ENCODE peak calls at places on chromosome 7, in eight cellular contexts. One of them, this sample, is unnamed.

GRCh38 chr7:24406053-24406561 is 122.1 kb downstream of the NPY start:
- DNase-seq in H54: no peak
- DNase-seq in spleen: no peak
- DNase-seq in stomach: no peak
- DNase-seq in GM12891: no peak
- DNase-seq in GM12892: no peak
- DNase-seq in uterus: no peak
- DNase-seq in transverse colon: no peak
- DNase-seq in this sample: no peak

GRCh38 chr7:30908681-30909080 is 3.0 kb upstream of the AQP1 start:
- DNase-seq in H54: no peak
- DNase-seq in spleen: no peak
- DNase-seq in stomach: no peak
- DNase-seq in GM12891: no peak
- DNase-seq in GM12892: no peak
- DNase-seq in uterus: no peak
- DNase-seq in transverse colon: no peak
- DNase-seq in this sample: no peak

GRCh38 chr7:44969049-44969700 is 9.6 kb downstream of the MYO1G start:
- DNase-seq in H54: no peak
- DNase-seq in spleen: peak; percentile 61
- DNase-seq in stomach: no peak
- DNase-seq in GM12891: no peak
- DNase-seq in GM12892: no peak
- DNase-seq in uterus: no peak
- DNase-seq in transverse colon: peak; percentile 1
- DNase-seq in this sample: no peak

GRCh38 chr7:70621954-70622596 is 509.9 kb upstream of the GALNT17 start:
- DNase-seq in H54: no peak
- DNase-seq in spleen: no peak
- DNase-seq in stomach: no peak
- DNase-seq in GM12891: no peak
- DNase-seq in GM12892: no peak
- DNase-seq in uterus: no peak
- DNase-seq in transverse colon: no peak
- DNase-seq in this sample: no peak

GRCh38 chr7:44622342-44623151 is 16.1 kb downstream of the OGDH start:
- DNase-seq in H54: peak; percentile 27
- DNase-seq in spleen: no peak
- DNase-seq in stomach: no peak
- DNase-seq in GM12891: no peak
- DNase-seq in GM12892: no peak
- DNase-seq in uterus: no peak
- DNase-seq in transverse colon: no peak
- DNase-seq in this sample: peak; percentile 72

GRCh38 chr7:102236592-102237287 is 49.9 kb upstream of the SH2B2 start:
- DNase-seq in H54: peak; percentile 90
- DNase-seq in spleen: peak; percentile 81
- DNase-seq in stomach: peak; percentile 68
- DNase-seq in GM12891: peak; percentile 85
- DNase-seq in GM12892: peak; percentile 82
- DNase-seq in uterus: peak; percentile 70
- DNase-seq in transverse colon: peak; percentile 67
- DNase-seq in this sample: peak; percentile 70

GRCh38 chr7:116522247-116522646 is 2.6 kb upstream of the CAV1 start:
- DNase-seq in H54: peak; percentile 30
- DNase-seq in spleen: no peak
- DNase-seq in stomach: no peak
- DNase-seq in GM12891: no peak
- DNase-seq in GM12892: no peak
- DNase-seq in uterus: no peak
- DNase-seq in transverse colon: no peak
- DNase-seq in this sample: no peak

GRCh38 chr7:94848992-94849576 is 58.3 kb upstream of the PPP1R9A start:
- DNase-seq in H54: no peak
- DNase-seq in spleen: no peak
- DNase-seq in stomach: no peak
- DNase-seq in GM12891: no peak
- DNase-seq in GM12892: no peak
- DNase-seq in uterus: no peak
- DNase-seq in transverse colon: no peak
- DNase-seq in this sample: no peak

DNA sequence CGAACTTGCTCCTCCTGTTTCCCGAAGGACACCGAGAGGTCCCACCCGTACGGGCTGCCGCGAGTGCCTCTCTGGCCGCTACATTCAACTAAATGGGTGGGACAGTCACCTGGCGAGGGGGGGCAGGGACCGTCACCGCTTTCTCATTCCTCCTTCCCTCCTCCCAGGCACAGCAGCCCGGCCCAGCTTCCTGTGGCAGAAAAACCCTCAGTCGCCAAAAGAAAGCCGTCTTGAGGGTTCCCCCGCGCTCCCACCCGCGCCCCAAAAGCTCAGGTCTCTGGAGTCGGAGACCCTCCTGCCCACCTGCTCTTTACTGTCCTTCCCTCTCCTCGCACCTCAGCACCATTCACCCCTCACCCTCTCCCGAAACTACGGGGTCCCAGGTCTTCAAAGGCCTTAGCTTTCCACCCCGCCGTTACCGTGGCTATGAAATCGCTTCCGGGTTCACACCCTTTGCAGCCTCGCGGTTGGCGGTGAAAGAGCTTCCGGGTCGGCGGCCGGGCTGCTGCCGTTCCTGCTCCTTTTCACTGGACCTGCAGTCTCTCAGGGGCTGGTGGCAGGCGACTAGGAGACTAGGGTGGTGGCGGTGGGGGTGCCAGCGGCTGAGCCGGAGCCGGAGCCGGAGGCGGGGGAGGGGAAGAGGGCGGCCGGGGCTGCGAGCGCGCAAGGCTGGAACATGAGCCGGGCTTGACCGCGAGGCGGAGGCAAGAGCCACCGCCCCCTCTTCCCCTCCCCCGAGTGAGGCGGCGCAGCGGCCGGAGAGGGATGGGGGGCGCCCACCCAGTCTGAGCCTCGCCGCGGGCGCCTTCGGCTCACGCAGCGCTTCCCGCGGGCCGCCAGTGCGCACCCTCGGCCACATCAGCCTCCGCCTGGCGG is at the start of the genes ANKIB1 and KRIT1:
- DNase-seq in H54: peak; percentile 76
- DNase-seq in spleen: peak; percentile 97
- DNase-seq in stomach: peak; percentile 88
- DNase-seq in GM12891: peak; percentile 67
- DNase-seq in GM12892: peak; percentile 61
- DNase-seq in uterus: peak; percentile 85
- DNase-seq in transverse colon: peak; percentile 90
- DNase-seq in this sample: peak; percentile 92
- TF ChIP-seq POLR2A in H54: peak; percentile 67
- TF ChIP-seq POLR2A in spleen: no peak
- TF ChIP-seq POLR2A in stomach: peak; percentile 33
- TF ChIP-seq POLR2A in GM12891: peak; percentile 74
- TF ChIP-seq POLR2A in GM12892: peak; percentile 85
- TF ChIP-seq POLR2A in uterus: no peak
- TF ChIP-seq POLR2A in transverse colon: peak; percentile 76
- TF ChIP-seq POLR2A in this sample: peak; percentile 72

GRCh38 chr7:2018786-2019692 is 213.7 kb downstream of the MAD1L1 start:
- DNase-seq in H54: peak; percentile 98
- DNase-seq in spleen: peak; percentile 83
- DNase-seq in stomach: no peak
- DNase-seq in GM12891: no peak
- DNase-seq in GM12892: no peak
- DNase-seq in uterus: no peak
- DNase-seq in transverse colon: peak; percentile 20
- DNase-seq in this sample: peak; percentile 84

GRCh38 chr7:2017914-2018785 is 214.6 kb downstream of the MAD1L1 start:
- DNase-seq in H54: no peak
- DNase-seq in spleen: peak; percentile 71
- DNase-seq in stomach: no peak
- DNase-seq in GM12891: no peak
- DNase-seq in GM12892: no peak
- DNase-seq in uterus: no peak
- DNase-seq in transverse colon: no peak
- DNase-seq in this sample: no peak

GRCh38 chr7:2022021-2022409 is 210.7 kb downstream of the MAD1L1 start:
- DNase-seq in H54: no peak
- DNase-seq in spleen: peak; percentile 30
- DNase-seq in stomach: no peak
- DNase-seq in GM12891: no peak
- DNase-seq in GM12892: no peak
- DNase-seq in uterus: no peak
- DNase-seq in transverse colon: no peak
- DNase-seq in this sample: no peak

GRCh38 chr7:2017483-2017891 is 215.3 kb downstream of the MAD1L1 start:
- DNase-seq in H54: no peak
- DNase-seq in spleen: no peak
- DNase-seq in stomach: no peak
- DNase-seq in GM12891: no peak
- DNase-seq in GM12892: no peak
- DNase-seq in uterus: no peak
- DNase-seq in transverse colon: no peak
- DNase-seq in this sample: no peak

DNA sequence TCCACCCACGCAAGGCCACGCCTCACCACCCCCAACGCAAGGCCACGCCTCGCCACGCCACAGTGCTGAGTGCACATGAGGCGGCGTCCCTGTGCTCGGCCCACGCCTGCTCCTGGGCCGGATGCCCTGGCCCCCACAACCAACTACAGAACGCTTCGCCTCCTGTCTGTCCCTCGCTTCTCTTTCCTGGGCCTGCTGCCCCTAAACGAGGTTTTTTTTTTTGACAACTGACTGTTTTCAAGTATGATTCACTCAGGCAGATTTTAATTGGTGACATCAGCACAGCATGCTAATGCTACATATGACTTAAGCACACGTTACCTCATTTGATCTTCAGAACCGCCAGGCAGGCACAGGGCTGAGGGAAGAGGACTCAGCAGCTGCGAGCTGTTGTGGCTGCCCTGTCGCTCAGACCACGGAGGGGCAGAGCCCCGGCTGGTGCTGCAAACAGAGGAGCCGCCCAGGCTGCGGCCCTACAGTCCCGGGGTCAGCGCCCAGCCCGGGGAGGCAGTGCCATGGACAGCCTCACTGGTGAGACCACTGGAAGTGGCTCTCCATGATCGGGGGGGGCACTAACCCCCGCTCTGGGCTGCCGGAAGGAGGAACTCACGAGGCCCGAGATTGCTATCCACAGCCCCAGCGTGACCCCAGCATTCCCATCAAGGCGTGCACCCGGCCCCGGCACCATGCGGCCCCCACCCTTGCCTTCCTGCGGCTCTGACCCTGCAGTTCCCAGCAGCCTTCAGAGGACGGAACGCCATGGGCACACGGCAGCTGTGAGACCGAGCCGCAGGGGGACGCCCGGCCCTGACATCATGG is 212.8 kb downstream of the MAD1L1 start:
- DNase-seq in H54: peak; percentile 80
- DNase-seq in spleen: peak; percentile 92
- DNase-seq in stomach: no peak
- DNase-seq in GM12891: peak; percentile 80
- DNase-seq in GM12892: peak; percentile 60
- DNase-seq in uterus: peak; percentile 46
- DNase-seq in transverse colon: peak; percentile 41
- DNase-seq in this sample: peak; percentile 61
- TF ChIP-seq POLR2A in H54: peak; percentile 38
- TF ChIP-seq POLR2A in spleen: no peak
- TF ChIP-seq POLR2A in stomach: no peak
- TF ChIP-seq POLR2A in GM12891: no peak
- TF ChIP-seq POLR2A in GM12892: no peak
- TF ChIP-seq POLR2A in uterus: no peak
- TF ChIP-seq POLR2A in transverse colon: no peak
- TF ChIP-seq POLR2A in this sample: peak; percentile 48

GRCh38 chr7:1867861-1868260 is 197.8 kb downstream of the ELFN1 start:
- DNase-seq in H54: no peak
- DNase-seq in spleen: no peak
- DNase-seq in stomach: no peak
- DNase-seq in GM12891: no peak
- DNase-seq in GM12892: no peak
- DNase-seq in uterus: no peak
- DNase-seq in transverse colon: no peak
- DNase-seq in this sample: no peak

GRCh38 chr7:1868400-1869165 is 198.5 kb downstream of the ELFN1 start:
- DNase-seq in H54: no peak
- DNase-seq in spleen: no peak
- DNase-seq in stomach: no peak
- DNase-seq in GM12891: no peak
- DNase-seq in GM12892: no peak
- DNase-seq in uterus: no peak
- DNase-seq in transverse colon: no peak
- DNase-seq in this sample: no peak

GRCh38 chr7:1865809-1866255 is 195.8 kb downstream of the ELFN1 start:
- DNase-seq in H54: no peak
- DNase-seq in spleen: no peak
- DNase-seq in stomach: no peak
- DNase-seq in GM12891: no peak
- DNase-seq in GM12892: no peak
- DNase-seq in uterus: no peak
- DNase-seq in transverse colon: no peak
- DNase-seq in this sample: no peak

GRCh38 chr7:1866601-1867000 is 196.5 kb downstream of the ELFN1 start:
- DNase-seq in H54: no peak
- DNase-seq in spleen: no peak
- DNase-seq in stomach: no peak
- DNase-seq in GM12891: no peak
- DNase-seq in GM12892: no peak
- DNase-seq in uterus: no peak
- DNase-seq in transverse colon: no peak
- DNase-seq in this sample: no peak

DNA sequence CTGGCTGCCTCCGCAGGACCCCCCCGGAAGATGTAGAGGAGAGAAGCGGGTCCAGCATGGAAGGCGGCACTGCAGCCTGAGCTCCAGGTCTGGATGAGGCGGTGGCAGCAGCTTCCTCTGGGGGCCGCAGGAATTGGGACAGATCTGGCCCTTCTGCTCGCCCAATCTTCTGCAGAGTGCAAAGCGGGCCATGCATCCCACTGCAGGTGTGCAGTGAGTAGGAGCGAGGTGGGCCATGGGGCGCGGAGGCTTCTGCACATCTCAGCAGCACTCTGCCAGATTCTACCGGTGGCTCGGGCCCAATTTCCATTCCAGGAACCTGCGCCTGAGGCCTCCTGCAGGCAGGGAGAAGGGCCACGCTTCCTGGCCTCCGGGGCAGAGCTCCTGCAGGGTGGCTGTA is 197.2 kb downstream of the ELFN1 start:
- DNase-seq in H54: no peak
- DNase-seq in spleen: no peak
- DNase-seq in stomach: no peak
- DNase-seq in GM12891: no peak
- DNase-seq in GM12892: no peak
- DNase-seq in uterus: no peak
- DNase-seq in transverse colon: no peak
- DNase-seq in this sample: no peak
- TF ChIP-seq POLR2A in H54: no peak
- TF ChIP-seq POLR2A in spleen: no peak
- TF ChIP-seq POLR2A in stomach: no peak
- TF ChIP-seq POLR2A in GM12891: no peak
- TF ChIP-seq POLR2A in GM12892: no peak
- TF ChIP-seq POLR2A in uterus: no peak
- TF ChIP-seq POLR2A in transverse colon: no peak
- TF ChIP-seq POLR2A in this sample: no peak

GRCh38 chr7:41709621-41710020 is 6.7 kb upstream of the INHBA start:
- DNase-seq in H54: no peak
- DNase-seq in spleen: no peak
- DNase-seq in stomach: no peak
- DNase-seq in GM12891: no peak
- DNase-seq in GM12892: no peak
- DNase-seq in uterus: no peak
- DNase-seq in transverse colon: no peak
- DNase-seq in this sample: no peak

GRCh38 chr7:41711283-41712064 is 8.6 kb upstream of the INHBA start:
- DNase-seq in H54: no peak
- DNase-seq in spleen: no peak
- DNase-seq in stomach: peak; percentile 36
- DNase-seq in GM12891: no peak
- DNase-seq in GM12892: no peak
- DNase-seq in uterus: no peak
- DNase-seq in transverse colon: peak; percentile 37
- DNase-seq in this sample: no peak

GRCh38 chr7:41708621-41709358 is 5.9 kb upstream of the INHBA start:
- DNase-seq in H54: no peak
- DNase-seq in spleen: no peak
- DNase-seq in stomach: no peak
- DNase-seq in GM12891: no peak
- DNase-seq in GM12892: no peak
- DNase-seq in uterus: no peak
- DNase-seq in transverse colon: no peak
- DNase-seq in this sample: no peak

GRCh38 chr7:41715000-41715399 is 12.1 kb upstream of the INHBA start:
- DNase-seq in H54: no peak
- DNase-seq in spleen: no peak
- DNase-seq in stomach: no peak
- DNase-seq in GM12891: no peak
- DNase-seq in GM12892: no peak
- DNase-seq in uterus: no peak
- DNase-seq in transverse colon: no peak
- DNase-seq in this sample: no peak

GRCh38 chr7:41710838-41711237 is 7.9 kb upstream of the INHBA start:
- DNase-seq in H54: no peak
- DNase-seq in spleen: no peak
- DNase-seq in stomach: no peak
- DNase-seq in GM12891: no peak
- DNase-seq in GM12892: no peak
- DNase-seq in uterus: no peak
- DNase-seq in transverse colon: no peak
- DNase-seq in this sample: no peak
- TF ChIP-seq POLR2A in H54: no peak
- TF ChIP-seq POLR2A in spleen: no peak
- TF ChIP-seq POLR2A in stomach: no peak
- TF ChIP-seq POLR2A in GM12891: no peak
- TF ChIP-seq POLR2A in GM12892: no peak
- TF ChIP-seq POLR2A in uterus: no peak
- TF ChIP-seq POLR2A in transverse colon: no peak
- TF ChIP-seq POLR2A in this sample: no peak